ENCODE peak calls at places on chromosomes 6 and 20, in six cellular contexts. Q is RPMI8226, F is NAMALWA, G is NCI-H2081, D is NCI-H187 treated with DMSO at 0.1 percent for 48 hours, R is GM18507. P is an unnamed sample.

GRCh38 chr6:47446974-47447373 is 30.6 kb upstream of the CD2AP start:
- DNase-seq in R (no peak), F (no peak), Q (no peak), G (no peak), D (no peak), P (no peak)

GRCh38 chr20:61114776-61115175 is 137.3 kb upstream of the CDH4 start:
- DNase-seq in G (no peak), Q (no peak), D (no peak), R (no peak), F (no peak), P (no peak)

GRCh38 chr20:3130051-3130600 is 29.5 kb downstream of the FASTKD5 start:
- DNase-seq in Q (no peak), G (no peak), D (no peak), R (no peak), F (no peak), P (no peak)

GRCh38 chr6:27889628-27890315 is 22.4 kb downstream of the OR2B2 start:
- DNase-seq in Q (no peak), F (peak), D (peak), G (no peak), R (no peak), P (peak)

GRCh38 chr6:34425132-34425497 is 754 bp downstream of the RPS10 start:
- DNase-seq in F (no peak), D (no peak), R (no peak), G (no peak), Q (peak), P (no peak)

GRCh38 chr6:143408787-143409162 is 41.7 kb downstream of the ADAT2 start:
- DNase-seq in R (no peak), Q (no peak), D (no peak), G (no peak), F (no peak), P (no peak)

GRCh38 chr20:4122931-4123330 is 107.6 kb upstream of the RNF24 start:
- DNase-seq in D (no peak), G (no peak), F (no peak), Q (no peak), R (no peak), P (no peak)

GRCh38 chr20:23370274-23370673 is 8.3 kb downstream of the GZF1 start:
- DNase-seq in D (no peak), G (no peak), F (no peak), R (no peak), Q (no peak), P (no peak)

GRCh38 chr6:131061771-131062160 is 1.3 kb downstream of the EPB41L2 start:
- DNase-seq in G (no peak), D (no peak), R (no peak), F (peak), Q (no peak), P (no peak)

GRCh38 chr20:56765172-56766073 is 136.3 kb downstream of the TFAP2C start:
- DNase-seq in Q (no peak), R (no peak), D (no peak), G (no peak), F (peak), P (no peak)

GRCh38 chr20:62352402-62353288 is 14.5 kb downstream of the LAMA5 start:
- DNase-seq in G (peak), Q (no peak), D (no peak), R (no peak), F (no peak), P (no peak)

GRCh38 chr6:72861935-72862432 is 240.1 kb downstream of the KCNQ5 start:
- DNase-seq in D (no peak), Q (no peak), R (no peak), F (peak), G (no peak), P (no peak)

GRCh38 chr6:148925701-148926100 is 178.9 kb downstream of the UST start:
- DNase-seq in F (no peak), D (no peak), G (no peak), R (no peak), Q (no peak), P (no peak)

GRCh38 chr6:12849420-12850200 is 133.0 kb downstream of the PHACTR1 start:
- DNase-seq in R (no peak), G (no peak), Q (no peak), F (no peak), D (no peak), P (no peak)

GRCh38 chr20:33166533-33167113 is 1.3 kb upstream of the BPIFA2 start:
- DNase-seq in D (no peak), Q (no peak), R (no peak), G (no peak), F (no peak), P (no peak)

GRCh38 chr20:58743076-58743566 is 50.5 kb downstream of the NPEPL1 start:
- DNase-seq in G (no peak), D (no peak), F (no peak), Q (no peak), R (no peak), P (no peak)

GRCh38 chr6:127190552-127190951 is 72.1 kb downstream of the RSPO3 start:
- DNase-seq in F (peak), G (peak), Q (peak), D (no peak), R (no peak), P (peak)

GRCh38 chr6:44082872-44083321 is 44.4 kb downstream of the MRPL14 start:
- DNase-seq in D (no peak), Q (no peak), R (no peak), F (no peak), G (no peak), P (no peak)

GRCh38 chr6:50128420-50129005 is 78.8 kb upstream of the DEFB112 start:
- DNase-seq in R (no peak), D (no peak), G (no peak), Q (peak), F (peak), P (no peak)

GRCh38 chr6:7255918-7256317 is 57.1 kb downstream of the SSR1 start:
- DNase-seq in R (no peak), Q (no peak), F (no peak), G (no peak), D (no peak), P (no peak)

GRCh38 chr6:74431873-74432272 is 735.9 kb downstream of the CD109 start:
- DNase-seq in R (no peak), Q (no peak), D (no peak), G (no peak), F (no peak), P (no peak)

GRCh38 chr20:36384022-36384619 is 78.0 kb downstream of the DLGAP4 start:
- DNase-seq in R (no peak), G (no peak), F (peak), Q (peak), D (no peak), P (peak)

GRCh38 chr20:2873747-2874041 is 413 bp downstream of the PTPRA start:
- DNase-seq in D (no peak), Q (no peak), R (no peak), G (peak), F (peak), P (peak)

GRCh38 chr6:72748759-72749158 is 126.9 kb downstream of the KCNQ5 start:
- DNase-seq in G (no peak), D (no peak), F (peak), Q (no peak), R (no peak), P (no peak)

P was measured in MM.1S.